ENCODE peak calls at places on chromosomes 3 and 15, in six cellular contexts. X, C, N, G, U and M are unnamed samples.
A peak's percentile ranks its signal among the peaks of the same experiment; 100 is the strongest.

GRCh38 chr3:45309876-45310275 is 78.5 kb upstream of the LARS2 start:
- DNase-seq in X (no peak), C (no peak), N (no peak), G (no peak), U (no peak), M (no peak)

GRCh38 chr3:55487376-55488241 is 503 bp upstream of the WNT5A start:
- DNase-seq in X (peak; percentile 56), C (peak; percentile 45), N (peak; percentile 75), G (no peak), U (peak; percentile 75), M (no peak)

GRCh38 chr15:31346367-31347066 is 19.9 kb downstream of the KLF13 start:
- DNase-seq in X (no peak), C (no peak), N (no peak), G (no peak), U (no peak), M (no peak)

GRCh38 chr15:52228928-52229327 is 37.7 kb upstream of the GNB5 start:
- DNase-seq in X (no peak), C (no peak), N (no peak), G (no peak), U (peak; percentile 92), M (no peak)

GRCh38 chr3:71301001-71301400 is 282.5 kb downstream of the FOXP1 start:
- DNase-seq in X (no peak), C (no peak), N (no peak), G (no peak), U (no peak), M (no peak)

GRCh38 chr3:114192141-114192540 is 13.3 kb upstream of the DRD3 start:
- DNase-seq in X (no peak), C (no peak), N (peak; percentile 49), G (no peak), U (no peak), M (no peak)

GRCh38 chr3:3127432-3128010 is 781 bp downstream of the TRNT1 start:
- DNase-seq in X (no peak), C (no peak), N (peak; percentile 14), G (no peak), U (peak; percentile 20), M (no peak)

GRCh38 chr3:171815977-171816595 is 5.8 kb upstream of the PLD1 start:
- DNase-seq in X (no peak), C (no peak), N (peak; percentile 42), G (no peak), U (no peak), M (no peak)

GRCh38 chr15:81901323-81901722 is 144.5 kb downstream of the MEX3B start:
- DNase-seq in X (no peak), C (no peak), N (no peak), G (no peak), U (no peak), M (peak; percentile 71)

GRCh38 chr3:113105980-113106379 is 105.4 kb upstream of the BOC start:
- DNase-seq in X (no peak), C (no peak), N (peak; percentile 36), G (no peak), U (no peak), M (no peak)

GRCh38 chr3:41137686-41138111 is 61.6 kb upstream of the CTNNB1 start:
- DNase-seq in X (no peak), C (no peak), N (peak; percentile 22), G (no peak), U (peak; percentile 99), M (no peak)

GRCh38 chr15:98805434-98806274 is 157.3 kb downstream of the IGF1R start:
- DNase-seq in X (no peak), C (no peak), N (no peak), G (no peak), U (no peak), M (peak; percentile 29)

GRCh38 chr15:61500951-61501350 is 271.8 kb upstream of the RORA start:
- DNase-seq in X (no peak), C (no peak), N (no peak), G (no peak), U (no peak), M (no peak)

GRCh38 chr15:97652041-97652440 is 308.5 kb upstream of the ARRDC4 start:
- DNase-seq in X (no peak), C (no peak), N (no peak), G (no peak), U (no peak), M (no peak)

GRCh38 chr15:68402432-68403160 is 29.4 kb downstream of the ITGA11 start:
- DNase-seq in X (peak; percentile 49), C (no peak), N (no peak), G (no peak), U (no peak), M (no peak)

GRCh38 chr3:61617041-61617440 is 55.7 kb downstream of the PTPRG start:
- DNase-seq in X (no peak), C (no peak), N (peak; percentile 28), G (no peak), U (no peak), M (no peak)

GRCh38 chr3:71955549-71956373 is 170.8 kb upstream of the PROK2 start:
- DNase-seq in X (peak; percentile 71), C (peak; percentile 72), N (peak; percentile 68), G (peak; percentile 64), U (peak; percentile 38), M (peak; percentile 91)

GRCh38 chr3:9855594-9855993 is 11.8 kb upstream of the RPUSD3 start:
- DNase-seq in X (no peak), C (no peak), N (no peak), G (no peak), U (no peak), M (no peak)
- TF ChIP-seq CTCF in X (no peak), C (no peak), N (no peak), G (no peak), U (no peak), M (no peak)

GRCh38 chr15:96344120-96344705 is 13.7 kb downstream of the NR2F2 start:
- DNase-seq in X (no peak), C (no peak), N (no peak), G (no peak), U (no peak), M (no peak)

GRCh38 chr15:96343529-96344072 is 13.1 kb downstream of the NR2F2 start:
- DNase-seq in X (no peak), C (no peak), N (no peak), G (no peak), U (no peak), M (no peak)

GRCh38 chr15:96342143-96342466 is 11.6 kb downstream of the NR2F2 start:
- DNase-seq in X (no peak), C (no peak), N (no peak), G (no peak), U (no peak), M (no peak)

GRCh38 chr15:96341465-96342142 is 11.1 kb downstream of the NR2F2 start:
- DNase-seq in X (no peak), C (no peak), N (no peak), G (no peak), U (no peak), M (no peak)

GRCh38 chr15:96342611-96343528 is 12.4 kb downstream of the NR2F2 start:
- DNase-seq in X (no peak), C (no peak), N (peak; percentile 38), G (no peak), U (no peak), M (no peak)
- H3K4me1 ChIP-seq in X (peaks cover 11% of the 10 kb centered on the region), C (peaks cover 31% of the 10 kb centered on the region), N (peaks cover 61% of the 10 kb centered on the region), G (no peaks in the 10 kb centered on the region), U (peaks cover 18% of the 10 kb centered on the region), M (peaks cover 9% of the 10 kb centered on the region)

GRCh38 chr3:143001369-143002082 is at the start of gene U2SURP:
- DNase-seq in X (peak; percentile 97), C (peak; percentile 98), N (peak; percentile 99), G (peak; percentile 93), U (peak; percentile 98), M (peak; percentile 97)
- TF ChIP-seq CTCF in X (no peak), C (no peak), N (no peak), G (no peak), U (peak; percentile 23), M (no peak)

GRCh38 chr3:66465034-66465433 is 35.8 kb downstream of the LRIG1 start:
- DNase-seq in X (no peak), C (no peak), N (no peak), G (no peak), U (no peak), M (no peak)
- H3K4me1 ChIP-seq in X (peaks cover 29% of the 10 kb centered on the region), C (peaks cover 47% of the 10 kb centered on the region), N (peaks cover 39% of the 10 kb centered on the region), G (no peaks in the 10 kb centered on the region), U (peaks cover 11% of the 10 kb centered on the region), M (no peaks in the 10 kb centered on the region)